ENCODE peak calls at places on chromosome 21, in seven cellular contexts. O is ACHN; W is kidney tubule cell; G is brain microvascular endothelial cell; A is effector memory CD4-positive, alpha-beta T cell; Z is spleen; D is AG09309. P is an unnamed sample.

GRCh38 chr21:41164052-41164451 is 3.9 kb upstream of the BACE2 start:
- DNase-seq in O (no peak), W (no peak), G (no peak), A (no peak), Z (no peak), D (no peak), P (no peak)

GRCh38 chr21:14306143-14306907 is 76.6 kb downstream of the HSPA13 start:
- DNase-seq in O (no peak), W (no peak), G (no peak), A (no peak), Z (no peak), D (no peak), P (peak; percentile 8)

GRCh38 chr21:35324372-35325220 is 275.5 kb upstream of the RUNX1 start:
- DNase-seq in O (peak; percentile 53), W (peak; percentile 59), G (peak; percentile 67), A (no peak), Z (no peak), D (peak; percentile 57), P (no peak)

GRCh38 chr21:27833298-27833697 is 866.4 kb upstream of the ADAMTS5 start:
- DNase-seq in O (no peak), W (no peak), G (no peak), A (no peak), Z (no peak), D (no peak), P (no peak)

GRCh38 chr21:27636671-27637070 is 669.8 kb upstream of the ADAMTS5 start:
- DNase-seq in O (no peak), W (no peak), G (no peak), A (no peak), Z (no peak), D (no peak), P (no peak)

GRCh38 chr21:28233536-28234220 is 759.0 kb downstream of the LTN1 start:
- DNase-seq in O (no peak), W (no peak), G (no peak), A (no peak), Z (no peak), D (no peak), P (no peak)

GRCh38 chr21:42841156-42841915 is 38.0 kb downstream of the WDR4 start:
- DNase-seq in O (no peak), W (no peak), G (no peak), A (no peak), Z (peak; percentile 53), D (no peak), P (no peak)

GRCh38 chr21:16186742-16187141 is 457.0 kb downstream of the USP25 start:
- DNase-seq in O (no peak), W (no peak), G (peak; percentile 17), A (no peak), Z (no peak), D (no peak), P (no peak)

GRCh38 chr21:40053007-40053406 is 185.8 kb downstream of the PCP4 start:
- DNase-seq in O (no peak), W (no peak), G (no peak), A (no peak), Z (no peak), D (no peak), P (no peak)

GRCh38 chr21:15365751-15366392 is 301.1 kb upstream of the NRIP1 start:
- DNase-seq in O (no peak), W (peak; percentile 66), G (no peak), A (no peak), Z (no peak), D (no peak), P (no peak)

GRCh38 chr21:43574741-43575465 is 84.4 kb downstream of the HSF2BP start:
- DNase-seq in O (no peak), W (no peak), G (no peak), A (no peak), Z (peak; percentile 77), D (no peak), P (no peak)

GRCh38 chr21:44337941-44338895 is 972 bp downstream of the CFAP410 start:
- DNase-seq in O (peak; percentile 44), W (peak; percentile 72), G (peak; percentile 47), A (peak; percentile 49), Z (peak; percentile 93), D (no peak), P (no peak)